ENCODE peak calls at places on chromosomes 6 and 20, in four cellular contexts. E is SK-N-SH, N is A549, P is K562. C is an unnamed sample.

GRCh38 chr20:63529861-63530787 is 7.1 kb downstream of the PTK6 start:
- DNase-seq in E (peak), N (no peak), P (no peak), C (no peak)

GRCh38 chr20:51036827-51037229 is 13.9 kb upstream of the KCNG1 start:
- DNase-seq in P (no peak), N (peak), E (no peak), C (no peak)

GRCh38 chr20:36311854-36312723 is 6.0 kb downstream of the DLGAP4 start:
- DNase-seq in N (no peak), E (no peak), P (no peak), C (no peak)

GRCh38 chr20:63178889-63179751 is 36.8 kb downstream of the YTHDF1 start:
- DNase-seq in P (peak), N (peak), E (peak), C (no peak)

GRCh38 chr6:41462980-41463930 is 82.9 kb upstream of the FOXP4 start:
- DNase-seq in P (peak), E (peak), N (peak), C (no peak)

GRCh38 chr20:47576516-47577033 is 74.9 kb downstream of the NCOA3 start:
- DNase-seq in P (peak), N (peak), E (peak), C (peak)

GRCh38 chr6:75963569-75963968 is 108.9 kb downstream of the IMPG1 start:
- DNase-seq in N (no peak), P (no peak), E (no peak), C (no peak)

GRCh38 chr20:18705490-18705889 is 108.1 kb upstream of the SCP2D1 start:
- DNase-seq in P (no peak), N (no peak), E (no peak), C (no peak)

GRCh38 chr6:121881974-121882667 is 446.7 kb downstream of the GJA1 start:
- DNase-seq in N (no peak), E (no peak), P (no peak), C (no peak)

GRCh38 chr6:129402244-129402643 is 307.7 kb downstream of the ARHGAP18 start:
- DNase-seq in P (no peak), E (no peak), N (no peak), C (no peak)

GRCh38 chr6:149032318-149032598 is 285.3 kb upstream of the TAB2 start:
- DNase-seq in E (no peak), N (no peak), P (no peak), C (no peak)

GRCh38 chr6:161188547-161189465 is 85.1 kb downstream of the AGPAT4 start:
- DNase-seq in N (no peak), P (no peak), E (no peak), C (no peak)

GRCh38 chr6:114301596-114302219 is 41.1 kb downstream of the HS3ST5 start:
- DNase-seq in N (no peak), P (no peak), E (no peak), C (no peak)

GRCh38 chr6:111198841-111199240 is 111.5 kb downstream of the SLC16A10 start:
- DNase-seq in N (no peak), P (no peak), E (no peak), C (no peak)

GRCh38 chr20:3092611-3093379 is 8.3 kb upstream of the AVP start:
- DNase-seq in E (peak), N (no peak), P (no peak), C (no peak)

GRCh38 chr6:112311950-112312547 is 35.1 kb upstream of the RFPL4B start:
- DNase-seq in P (peak), N (no peak), E (peak), C (no peak)

DNA sequence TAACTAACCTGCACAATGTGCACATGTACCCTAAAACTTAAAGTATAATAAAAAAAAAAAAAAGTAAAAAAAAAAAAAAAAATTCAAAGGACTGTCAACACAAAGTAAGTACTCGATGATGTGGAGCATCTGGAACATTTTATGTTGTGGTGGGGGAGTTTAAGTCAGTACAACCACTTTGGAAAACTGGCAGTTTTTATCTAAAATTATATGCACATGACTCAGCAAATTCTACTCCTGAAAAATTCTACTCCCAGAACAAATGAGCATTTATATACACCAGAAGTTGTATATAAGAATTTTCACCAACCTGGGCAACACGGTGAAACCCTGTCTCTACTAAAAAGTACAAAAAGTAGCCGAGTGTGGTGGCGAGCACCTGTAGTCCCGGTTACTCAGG is 36.9 kb upstream of the CCDC28A start:
- DNase-seq in P (no peak), N (no peak), E (no peak), C (no peak)
- TF ChIP-seq CHD2 in P (no peak), N (no peak), E (no peak), C (no peak)

DNA sequence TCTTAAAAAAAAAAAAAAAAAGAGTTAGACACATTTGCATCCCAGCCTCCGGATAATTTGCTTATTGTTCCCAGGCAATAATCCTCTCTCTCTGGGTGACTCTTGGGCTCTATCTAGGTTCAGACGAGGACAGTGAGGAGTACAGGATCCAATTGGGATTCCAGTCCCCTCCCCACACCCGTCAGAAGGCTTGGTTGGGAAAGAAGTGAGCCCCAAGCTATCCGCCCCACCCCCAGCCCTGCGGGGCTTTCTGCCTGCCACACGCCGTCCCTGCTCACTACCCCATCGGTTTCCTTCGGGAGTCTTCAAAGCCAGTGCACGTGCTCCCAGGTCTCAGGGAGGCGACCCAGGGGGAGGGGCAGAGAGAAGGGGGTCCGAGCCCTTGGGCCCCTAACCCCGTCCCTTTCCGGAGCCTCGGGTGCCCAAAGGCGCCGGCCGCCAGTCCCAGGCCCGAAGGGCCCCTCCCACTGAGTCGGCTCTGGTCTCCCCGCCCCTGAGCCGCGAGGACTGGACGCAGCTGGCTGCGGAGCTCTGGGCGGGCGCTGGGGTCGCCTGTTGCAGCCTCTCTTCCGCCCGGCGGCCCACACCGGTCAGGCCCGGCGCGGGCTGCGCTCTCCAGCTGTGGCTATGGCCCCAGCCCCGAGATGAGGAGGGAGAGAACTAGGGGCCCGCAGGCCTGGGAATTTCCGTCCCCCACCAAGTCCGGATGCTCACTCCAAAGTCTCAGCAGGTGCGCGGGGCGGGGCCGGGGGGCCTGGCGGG is 2.5 kb downstream of the MYMX start:
- DNase-seq in E (peak), N (peak), P (peak), C (no peak)
- TF ChIP-seq CHD2 in E (no peak), N (no peak), P (no peak), C (peak)

DNA sequence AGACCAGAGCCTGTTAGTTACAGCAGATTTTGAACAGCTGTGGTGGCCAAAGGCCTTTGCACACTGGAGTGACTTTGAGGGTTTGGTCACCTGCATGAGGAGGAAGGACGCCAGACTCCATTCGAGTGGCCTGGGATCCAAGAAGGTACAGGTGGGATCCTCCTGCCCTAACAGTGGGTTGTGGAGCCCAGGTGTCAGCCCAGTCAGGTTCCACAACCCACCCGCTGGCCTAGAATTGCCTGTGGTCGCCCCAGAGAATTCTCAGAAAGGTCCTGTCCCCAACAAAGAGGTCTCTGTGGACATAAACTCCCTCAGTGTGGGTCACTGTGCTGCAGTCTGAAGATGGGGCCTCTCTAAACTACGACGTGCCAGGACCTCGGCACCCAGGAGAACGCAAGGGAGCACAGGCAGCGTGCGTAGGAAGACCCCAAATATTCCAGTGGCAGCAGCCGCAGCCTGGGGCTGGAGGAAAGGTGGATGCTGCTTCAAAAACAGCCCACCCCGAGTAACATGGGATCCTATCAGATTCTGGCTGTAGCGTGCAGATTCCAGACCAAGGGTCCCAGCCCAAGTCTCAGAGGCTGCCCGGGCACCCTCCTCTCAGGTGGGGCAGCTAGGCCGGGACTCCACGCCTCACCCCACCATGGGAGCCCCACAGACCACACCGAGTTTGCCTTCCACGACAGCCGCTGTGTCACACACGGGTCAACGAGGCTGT is 16.0 kb downstream of the ACSS1 start:
- DNase-seq in N (no peak), E (no peak), P (no peak), C (no peak)
- TF ChIP-seq CHD2 in N (no peak), E (no peak), P (no peak), C (no peak)

GRCh38 chr6:170210651-170211403 is 80.1 kb downstream of the DLL1 start:
- DNase-seq in E (peak), P (no peak), N (no peak), C (no peak)

GRCh38 chr6:170208651-170209353 is 82.1 kb downstream of the DLL1 start:
- DNase-seq in E (peak), N (no peak), P (no peak), C (no peak)

GRCh38 chr6:170211404-170212025 is 79.4 kb downstream of the DLL1 start:
- DNase-seq in P (no peak), E (peak), N (no peak), C (no peak)

GRCh38 chr6:170209354-170210025 is 81.4 kb downstream of the DLL1 start:
- DNase-seq in E (peak), P (no peak), N (no peak), C (no peak)

GRCh38 chr6:170210026-170210390 is 80.9 kb downstream of the DLL1 start:
- DNase-seq in N (no peak), E (peak), P (no peak), C (no peak)
- TF ChIP-seq CHD2 in N (no peak), E (no peak), P (no peak), C (no peak)

DNA sequence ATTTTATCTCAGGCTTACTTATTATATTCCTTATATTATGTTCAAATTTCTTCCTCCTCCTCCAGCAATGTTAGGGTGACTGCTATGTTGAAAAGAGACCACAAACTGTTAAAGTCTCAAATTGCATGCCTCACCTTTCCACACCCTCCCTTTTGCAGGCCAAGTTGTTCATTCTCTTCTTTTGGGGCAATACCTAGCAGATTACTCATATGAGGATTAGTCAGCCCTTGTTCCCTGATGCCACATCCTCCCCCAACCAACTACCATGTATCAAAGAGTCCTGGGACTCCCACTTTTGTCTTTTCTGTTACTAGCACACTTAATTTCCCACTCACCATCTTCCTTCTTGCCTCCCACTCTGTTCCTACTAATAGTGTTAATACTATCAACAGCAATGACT is 434.7 kb downstream of the BCKDHB start:
- DNase-seq in N (peak), P (no peak), E (no peak), C (no peak)
- TF ChIP-seq CHD2 in N (no peak), P (no peak), E (no peak), C (no peak)

DNA sequence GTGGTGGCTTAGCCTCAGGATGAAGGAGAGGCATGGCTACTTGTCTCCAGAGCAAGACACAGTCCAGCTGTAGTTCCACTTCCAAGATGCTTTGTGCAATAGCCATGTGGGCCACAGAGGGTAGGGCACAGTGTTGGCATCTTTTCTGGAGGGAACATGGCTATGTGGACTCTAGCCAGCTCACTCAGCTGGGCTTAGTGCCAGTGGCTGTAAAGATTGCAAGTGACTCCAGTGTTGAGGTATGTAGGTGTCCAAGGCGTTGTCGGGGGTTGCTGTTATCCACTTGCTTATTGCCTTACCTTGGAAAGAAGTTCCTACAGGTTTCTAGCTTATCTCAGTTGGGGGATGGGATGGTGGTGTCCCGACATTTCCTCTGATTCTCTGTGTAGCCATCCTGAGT is 233.4 kb downstream of the CD109 start:
- DNase-seq in E (no peak), N (peak), P (no peak), C (no peak)
- TF ChIP-seq CHD2 in E (no peak), N (no peak), P (no peak), C (no peak)

GRCh38 chr6:13074746-13075490 is 253.4 kb downstream of the TBC1D7 start:
- DNase-seq in N (no peak), E (no peak), P (no peak), C (no peak)

GRCh38 chr6:13075491-13075845 is 252.9 kb downstream of the TBC1D7 start:
- DNase-seq in E (no peak), P (no peak), N (no peak), C (no peak)

GRCh38 chr6:13076575-13076974 is 251.8 kb downstream of the TBC1D7 start:
- DNase-seq in P (no peak), E (no peak), N (no peak), C (no peak)

GRCh38 chr6:13079096-13079758 is 249.1 kb downstream of the TBC1D7 start:
- DNase-seq in E (no peak), N (no peak), P (no peak), C (no peak)

DNA sequence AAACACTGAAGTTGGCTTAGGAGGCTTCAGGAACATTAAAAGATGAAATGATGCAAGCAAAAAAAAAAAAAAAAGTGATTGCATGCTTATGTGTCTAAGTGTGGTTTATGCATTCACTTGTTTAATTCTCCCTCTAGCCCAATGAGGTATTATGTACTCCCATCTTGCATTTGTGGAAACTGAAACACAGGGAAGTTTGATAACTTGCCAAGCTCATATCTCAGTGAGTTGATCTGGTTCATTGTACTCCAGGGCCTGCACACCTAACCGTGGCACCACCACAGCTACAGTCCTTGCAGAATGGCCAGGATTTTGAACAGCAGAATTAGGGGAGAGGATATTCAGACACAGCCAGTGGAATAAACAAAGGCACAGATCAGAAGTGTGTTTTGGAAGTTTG is 251.2 kb downstream of the TBC1D7 start:
- DNase-seq in N (no peak), P (no peak), E (no peak), C (no peak)
- TF ChIP-seq CHD2 in N (no peak), P (no peak), E (no peak), C (no peak)

GRCh38 chr6:152110878-152111820 is 303.7 kb downstream of the ESR1 start:
- DNase-seq in E (peak), N (no peak), P (no peak), C (no peak)
- TF ChIP-seq CHD2 in E (no peak), N (no peak), P (no peak), C (no peak)

GRCh38 chr6:52538252-52538905 is 38.5 kb downstream of the TRAM2 start:
- DNase-seq in N (no peak), E (no peak), P (no peak), C (no peak)
- TF ChIP-seq CHD2 in N (no peak), E (no peak), P (no peak), C (no peak)

DNA sequence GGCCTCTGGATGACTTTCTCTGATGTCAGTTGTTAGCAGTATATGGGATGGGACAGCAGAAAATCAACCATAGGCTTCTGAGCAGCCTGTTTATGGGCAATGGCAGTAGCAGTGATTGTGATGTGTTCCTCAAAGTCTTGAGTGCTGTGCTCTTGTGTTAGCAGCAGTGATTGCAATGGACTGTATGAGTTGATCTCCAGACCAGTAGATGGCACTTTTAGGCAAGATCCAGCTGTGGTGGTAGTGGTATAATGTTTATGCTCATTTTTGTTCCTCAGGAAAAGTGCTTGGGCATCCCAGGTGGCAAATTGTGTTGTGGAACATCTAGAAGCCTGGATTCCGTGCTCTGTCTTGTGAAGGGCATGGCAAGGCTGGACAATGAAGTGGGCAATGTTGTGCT is 181.6 kb upstream of the SYNCRIP start:
- DNase-seq in N (peak), P (no peak), E (no peak), C (no peak)
- TF ChIP-seq CHD2 in N (no peak), P (no peak), E (no peak), C (no peak)

C was measured in GM12878.